ENCODE peak calls at places on chromosomes 3 and 15, in four cellular contexts. F is HepG2, P is SK-N-SH, O is K562. T is an unnamed sample.
A peak's percentile ranks its signal among the peaks of the same experiment; 100 is the strongest.

GRCh38 chr15:78000089-78000926 is 77.2 kb downstream of the TBC1D2B start:
- DNase-seq in F (peak; percentile 62), O (peak; percentile 57), P (peak; percentile 80), T (no peak)

GRCh38 chr3:56787258-56787777 is 14.4 kb downstream of the ARHGEF3 start:
- DNase-seq in O (no peak), P (no peak), F (no peak), T (no peak)

GRCh38 chr3:32138545-32139104 is 32.2 kb downstream of the GPD1L start:
- DNase-seq in O (no peak), F (no peak), P (peak; percentile 34), T (no peak)

GRCh38 chr3:157532529-157533297 is 29.5 kb upstream of the VEPH1 start:
- DNase-seq in F (peak; percentile 58), P (peak; percentile 64), O (peak; percentile 69), T (peak; percentile 9)

GRCh38 chr3:129614927-129615363 is 8.5 kb upstream of the PLXND1 start:
- DNase-seq in P (no peak), F (no peak), O (peak; percentile 71), T (no peak)

GRCh38 chr3:115836944-115837343 is 213.6 kb downstream of the GAP43 start:
- DNase-seq in O (peak; percentile 15), P (peak; percentile 16), F (no peak), T (no peak)

GRCh38 chr3:42655331-42655888 is 1.9 kb downstream of the ZBTB47 start:
- DNase-seq in F (no peak), P (peak; percentile 83), O (no peak), T (no peak)

GRCh38 chr3:53845103-53845880 is 927 bp downstream of the CHDH start:
- DNase-seq in O (peak; percentile 22), F (peak; percentile 47), P (no peak), T (no peak)

GRCh38 chr15:26126070-26126469 is 262.9 kb upstream of the ATP10A start:
- DNase-seq in P (no peak), O (no peak), F (no peak), T (no peak)

GRCh38 chr3:117633207-117633606 is 923.6 kb downstream of the TUSC7 start:
- DNase-seq in O (no peak), P (no peak), F (no peak), T (no peak)

GRCh38 chr3:71701251-71701650 is 24.0 kb downstream of the EIF4E3 start:
- DNase-seq in P (no peak), F (no peak), O (no peak), T (no peak)

GRCh38 chr15:57647071-57647790 is 55.5 kb downstream of the MYZAP start:
- DNase-seq in O (no peak), P (no peak), F (no peak), T (no peak)

GRCh38 chr3:102085431-102086226 is 236.3 kb downstream of the NFKBIZ start:
- DNase-seq in F (no peak), O (no peak), P (no peak), T (no peak)

GRCh38 chr3:53516339-53516738 is 21.9 kb downstream of the CACNA1D start:
- DNase-seq in O (no peak), F (no peak), P (no peak), T (no peak)

GRCh38 chr15:85443593-85444328 is 63.4 kb downstream of the AKAP13 start:
- DNase-seq in P (no peak), F (peak; percentile 96), O (no peak), T (peak; percentile 76)

GRCh38 chr15:67127334-67127664 is 61.9 kb downstream of the SMAD3 start:
- DNase-seq in P (no peak), F (no peak), O (no peak), T (no peak)

GRCh38 chr15:95127356-95127755 is 896.0 kb downstream of the MCTP2 start:
- DNase-seq in F (no peak), O (no peak), P (no peak), T (no peak)

GRCh38 chr15:90413411-90414379 is 25.7 kb downstream of the IQGAP1 start:
- DNase-seq in P (no peak), O (no peak), F (no peak), T (no peak)

GRCh38 chr15:77568960-77569646 is 63.6 kb downstream of the LINGO1 start:
- DNase-seq in P (no peak), F (peak; percentile 71), O (peak; percentile 46), T (no peak)

GRCh38 chr3:4409415-4409814 is 57.7 kb downstream of the SUMF1 start:
- DNase-seq in P (no peak), O (peak; percentile 44), F (no peak), T (no peak)

GRCh38 chr15:39804026-39804425 is 21.4 kb upstream of the FSIP1 start:
- DNase-seq in O (no peak), P (no peak), F (peak; percentile 21), T (no peak)

GRCh38 chr3:140180603-140181002 is 245.6 kb downstream of the CLSTN2 start:
- DNase-seq in F (no peak), P (peak; percentile 25), O (no peak), T (no peak)

GRCh38 chr3:17166369-17166768 is 281.6 kb downstream of the PLCL2 start:
- DNase-seq in P (no peak), F (no peak), O (no peak), T (no peak)

GRCh38 chr3:72438072-72438471 is 410.2 kb downstream of the SHQ1 start:
- DNase-seq in P (no peak), F (no peak), O (no peak), T (no peak)

GRCh38 chr3:61724801-61725200 is 163.4 kb downstream of the PTPRG start:
- DNase-seq in F (no peak), O (no peak), P (no peak), T (no peak)

GRCh38 chr3:58332575-58333179 is at the start of gene PXK:
- DNase-seq in O (peak; percentile 70), P (peak; percentile 94), F (peak; percentile 21), T (no peak)

GRCh38 chr3:187456268-187456667 is 88.1 kb downstream of the RTP4 start:
- DNase-seq in P (no peak), F (no peak), O (no peak), T (no peak)

GRCh38 chr3:150146891-150147761 is 176.4 kb upstream of the PFN2 start:
- DNase-seq in O (no peak), P (no peak), F (no peak), T (no peak)

GRCh38 chr3:57820479-57820878 is 64.4 kb downstream of the SLMAP start:
- DNase-seq in F (peak; percentile 72), P (no peak), O (no peak), T (no peak)

GRCh38 chr3:58628823-58629562 is 37.6 kb downstream of the FAM3D start:
- DNase-seq in P (peak; percentile 33), O (no peak), F (peak; percentile 10), T (no peak)

GRCh38 chr3:172512363-172512762 is 10.9 kb downstream of the TNFSF10 start:
- DNase-seq in O (peak; percentile 17), F (no peak), P (no peak), T (peak; percentile 55)

GRCh38 chr3:187967097-187967496 is 186.9 kb upstream of the LPP start:
- DNase-seq in P (no peak), O (no peak), F (no peak), T (no peak)

GRCh38 chr3:112333386-112334334 is 704 bp downstream of the CD200 start:
- DNase-seq in F (no peak), P (peak; percentile 55), O (no peak), T (no peak)

GRCh38 chr3:100160516-100160915 is 46.2 kb upstream of the FILIP1L start:
- DNase-seq in P (no peak), O (no peak), F (no peak), T (no peak)

GRCh38 chr3:109994853-109995252 is 657.5 kb upstream of the DPPA4 start:
- DNase-seq in O (no peak), P (no peak), F (no peak), T (no peak)
- TF ChIP-seq FOXM1 in O (no peak), P (no peak), F (no peak), T (no peak)

GRCh38 chr3:194876403-194877165 is 190.9 kb downstream of the FAM43A start:
- DNase-seq in F (no peak), P (no peak), O (no peak), T (no peak)
- H3K4me1 ChIP-seq in F (peaks cover 14% of the 10 kb centered on the region), P (peaks cover 32% of the 10 kb centered on the region), O (no peaks in the 10 kb centered on the region), T (peaks cover 10% of the 10 kb centered on the region)

DNA sequence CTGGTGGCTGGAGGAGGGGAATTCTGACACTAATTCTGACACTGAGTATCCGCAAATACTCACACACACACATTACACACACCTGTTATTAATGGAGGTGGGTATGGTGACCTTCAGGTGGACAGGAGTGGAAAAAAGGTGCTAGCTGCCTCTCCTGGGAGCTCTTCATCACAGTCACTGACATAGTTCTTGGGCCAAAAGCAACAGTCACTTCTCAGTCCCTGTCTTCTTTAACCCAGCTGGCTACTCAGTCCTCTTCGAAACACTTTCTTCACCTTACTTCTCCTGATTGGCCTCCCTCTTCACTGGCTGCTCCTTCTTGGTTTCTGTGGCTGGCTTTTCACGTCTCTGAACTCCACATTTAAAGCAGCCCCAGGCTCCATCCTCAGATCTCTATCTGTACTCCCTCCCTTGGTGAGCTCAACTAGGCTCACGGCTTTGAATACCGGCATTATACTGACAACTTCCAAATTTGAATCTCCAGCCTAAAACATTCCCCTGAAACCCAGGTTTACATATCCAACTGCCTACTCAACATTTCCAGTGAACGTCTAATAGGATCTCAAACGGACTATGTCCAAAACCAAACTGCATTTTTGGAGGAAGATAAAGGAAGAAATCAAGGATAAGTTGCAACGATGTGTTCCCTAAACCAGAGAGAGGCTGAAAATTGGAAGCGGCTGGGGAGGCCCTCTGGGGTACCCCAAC is 53.2 kb upstream of the HEG1 start:
- DNase-seq in P (no peak), F (no peak), O (no peak), T (no peak)
- TF ChIP-seq FOXM1 in P (no peak), F (no peak), O (no peak), T (peak; percentile 6)

DNA sequence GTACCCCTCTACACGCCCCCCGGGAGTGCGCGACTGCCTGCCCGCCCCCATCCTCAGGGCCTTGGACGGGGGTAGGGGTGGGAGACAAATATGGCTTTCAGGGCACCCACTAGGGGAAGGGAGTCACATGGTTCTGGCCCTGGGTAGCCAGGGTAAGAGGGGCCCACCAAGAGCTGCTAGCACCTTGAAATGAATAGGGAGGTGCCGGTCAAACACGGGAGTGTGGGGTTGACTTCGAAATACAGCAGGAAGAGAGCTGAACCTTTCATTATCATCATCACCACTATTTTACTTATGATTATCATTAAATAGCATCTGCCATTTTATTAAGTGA is 489.1 kb downstream of the MAGI1 start:
- DNase-seq in F (no peak), P (no peak), O (no peak), T (no peak)
- H3K4me1 ChIP-seq in F (peaks cover 13% of the 10 kb centered on the region), P (peaks cover 12% of the 10 kb centered on the region), O (no peaks in the 10 kb centered on the region), T (no peaks in the 10 kb centered on the region)